ENCODE peak calls at places on chromosomes 6 and 20, in seven cellular contexts. One of them, this sample, is unnamed.

GRCh38 chr6:79233611-79234149 is 802 bp downstream of the HMGN3 start:
- DNase-seq in OCI-LY7: peak; percentile 71
- DNase-seq in SK-N-SH: peak; percentile 90
- DNase-seq in cardiac muscle cell: peak; percentile 94
- DNase-seq in GM20000: peak; percentile 82
- DNase-seq in transverse colon: peak; percentile 88
- DNase-seq in K562: peak; percentile 70
- DNase-seq in this sample: peak; percentile 87

GRCh38 chr6:156778615-156779205 is 1.5 kb downstream of the ARID1B start:
- DNase-seq in OCI-LY7: peak; percentile 65
- DNase-seq in SK-N-SH: no peak
- DNase-seq in GM20000: peak; percentile 67
- DNase-seq in K562: no peak
- DNase-seq in transverse colon: peak; percentile 65
- DNase-seq in cardiac muscle cell: peak; percentile 43
- DNase-seq in this sample: peak; percentile 45

GRCh38 chr20:45779011-45779915 is 12.4 kb downstream of the WFDC3 start:
- DNase-seq in transverse colon: peak; percentile 88
- DNase-seq in cardiac muscle cell: no peak
- DNase-seq in SK-N-SH: no peak
- DNase-seq in K562: no peak
- DNase-seq in GM20000: no peak
- DNase-seq in OCI-LY7: no peak
- DNase-seq in this sample: no peak

GRCh38 chr20:63065911-63066310 is 59.1 kb upstream of the BHLHE23 start:
- DNase-seq in OCI-LY7: no peak
- DNase-seq in transverse colon: no peak
- DNase-seq in GM20000: no peak
- DNase-seq in K562: no peak
- DNase-seq in SK-N-SH: no peak
- DNase-seq in cardiac muscle cell: no peak
- DNase-seq in this sample: no peak

GRCh38 chr6:168042426-168043192 is 36.4 kb downstream of the FRMD1 start:
- DNase-seq in SK-N-SH: no peak
- DNase-seq in cardiac muscle cell: no peak
- DNase-seq in K562: no peak
- DNase-seq in OCI-LY7: no peak
- DNase-seq in transverse colon: no peak
- DNase-seq in GM20000: no peak
- DNase-seq in this sample: no peak

GRCh38 chr6:112330071-112330876 is 16.9 kb upstream of the RFPL4B start:
- DNase-seq in OCI-LY7: no peak
- DNase-seq in K562: no peak
- DNase-seq in cardiac muscle cell: no peak
- DNase-seq in SK-N-SH: no peak
- DNase-seq in GM20000: no peak
- DNase-seq in transverse colon: no peak
- DNase-seq in this sample: no peak

GRCh38 chr6:168928012-168928411 is 325.6 kb downstream of the THBS2 start:
- DNase-seq in cardiac muscle cell: no peak
- DNase-seq in transverse colon: no peak
- DNase-seq in K562: no peak
- DNase-seq in GM20000: no peak
- DNase-seq in OCI-LY7: no peak
- DNase-seq in SK-N-SH: no peak
- DNase-seq in this sample: no peak

GRCh38 chr6:90462102-90462501 is 124.8 kb downstream of the MAP3K7 start:
- DNase-seq in transverse colon: no peak
- DNase-seq in cardiac muscle cell: no peak
- DNase-seq in SK-N-SH: no peak
- DNase-seq in OCI-LY7: no peak
- DNase-seq in K562: no peak
- DNase-seq in GM20000: no peak
- DNase-seq in this sample: no peak

GRCh38 chr6:74764486-74764885 is 441.4 kb downstream of the COL12A1 start:
- DNase-seq in GM20000: no peak
- DNase-seq in OCI-LY7: no peak
- DNase-seq in cardiac muscle cell: no peak
- DNase-seq in SK-N-SH: no peak
- DNase-seq in transverse colon: no peak
- DNase-seq in K562: no peak
- DNase-seq in this sample: no peak

GRCh38 chr20:20215976-20216727 is 151.8 kb upstream of the INSM1 start:
- DNase-seq in cardiac muscle cell: no peak
- DNase-seq in K562: no peak
- DNase-seq in OCI-LY7: no peak
- DNase-seq in transverse colon: no peak
- DNase-seq in GM20000: no peak
- DNase-seq in SK-N-SH: no peak
- DNase-seq in this sample: no peak

GRCh38 chr20:42346771-42347170 is 728.6 kb upstream of the CHD6 start:
- DNase-seq in SK-N-SH: no peak
- DNase-seq in transverse colon: no peak
- DNase-seq in GM20000: no peak
- DNase-seq in OCI-LY7: no peak
- DNase-seq in K562: no peak
- DNase-seq in cardiac muscle cell: no peak
- DNase-seq in this sample: no peak

GRCh38 chr6:85405175-85405852 is 44.6 kb upstream of the NT5E start:
- DNase-seq in transverse colon: peak; percentile 50
- DNase-seq in OCI-LY7: no peak
- DNase-seq in K562: no peak
- DNase-seq in cardiac muscle cell: no peak
- DNase-seq in SK-N-SH: no peak
- DNase-seq in GM20000: no peak
- DNase-seq in this sample: no peak

GRCh38 chr6:158312672-158313397 is 570 bp downstream of the TULP4 start:
- DNase-seq in K562: no peak
- DNase-seq in OCI-LY7: no peak
- DNase-seq in SK-N-SH: no peak
- DNase-seq in cardiac muscle cell: no peak
- DNase-seq in transverse colon: no peak
- DNase-seq in GM20000: no peak
- DNase-seq in this sample: no peak

GRCh38 chr6:82842721-82843120 is 222.9 kb downstream of the UBE3D start:
- DNase-seq in cardiac muscle cell: no peak
- DNase-seq in OCI-LY7: no peak
- DNase-seq in GM20000: no peak
- DNase-seq in transverse colon: no peak
- DNase-seq in K562: no peak
- DNase-seq in SK-N-SH: no peak
- DNase-seq in this sample: no peak

GRCh38 chr20:48619126-48620101 is 208.4 kb downstream of the PREX1 start:
- DNase-seq in cardiac muscle cell: no peak
- DNase-seq in OCI-LY7: no peak
- DNase-seq in SK-N-SH: peak; percentile 88
- DNase-seq in K562: no peak
- DNase-seq in GM20000: no peak
- DNase-seq in transverse colon: no peak
- DNase-seq in this sample: no peak

GRCh38 chr6:18213439-18213838 is 50.9 kb downstream of the DEK start:
- DNase-seq in OCI-LY7: no peak
- DNase-seq in GM20000: no peak
- DNase-seq in transverse colon: no peak
- DNase-seq in SK-N-SH: no peak
- DNase-seq in K562: no peak
- DNase-seq in cardiac muscle cell: no peak
- DNase-seq in this sample: no peak

GRCh38 chr6:157198425-157199279 is 124.7 kb downstream of the TMEM242 start:
- DNase-seq in GM20000: no peak
- DNase-seq in SK-N-SH: peak; percentile 39
- DNase-seq in K562: no peak
- DNase-seq in transverse colon: peak; percentile 88
- DNase-seq in OCI-LY7: no peak
- DNase-seq in cardiac muscle cell: no peak
- DNase-seq in this sample: no peak

GRCh38 chr6:158536084-158536890 is 23.6 kb upstream of the TMEM181 start:
- DNase-seq in OCI-LY7: peak; percentile 54
- DNase-seq in transverse colon: peak; percentile 79
- DNase-seq in K562: peak; percentile 92
- DNase-seq in GM20000: peak; percentile 88
- DNase-seq in cardiac muscle cell: peak; percentile 92
- DNase-seq in SK-N-SH: peak; percentile 90
- DNase-seq in this sample: peak; percentile 89

DNA sequence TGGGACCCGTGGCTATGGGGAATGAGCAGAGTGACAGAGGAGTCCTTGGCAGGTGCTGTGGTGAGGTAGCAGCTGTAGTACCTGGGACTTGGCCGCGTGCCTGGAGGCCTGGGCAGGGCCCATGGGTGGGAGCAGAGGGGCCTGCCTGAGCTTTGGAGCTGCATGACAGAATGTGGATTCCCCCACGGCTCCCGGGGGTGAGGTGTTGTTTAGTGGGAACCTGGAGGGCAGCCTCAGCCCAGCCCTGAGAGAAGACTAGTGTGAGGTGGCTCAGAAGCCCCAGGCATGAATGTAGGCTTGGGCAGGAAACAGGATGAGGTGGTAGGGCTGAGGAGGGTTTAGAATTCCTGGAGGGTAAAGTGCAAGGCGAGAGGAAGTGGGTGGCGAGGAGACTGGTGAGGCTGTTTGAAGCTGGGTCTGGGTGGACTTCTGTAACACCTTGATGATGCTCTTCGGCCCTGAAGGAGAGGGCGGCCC is 86.5 kb upstream of the SCP2D1 start:
- DNase-seq in GM20000: no peak
- DNase-seq in SK-N-SH: no peak
- DNase-seq in K562: no peak
- DNase-seq in cardiac muscle cell: no peak
- DNase-seq in transverse colon: peak; percentile 23
- DNase-seq in OCI-LY7: no peak
- DNase-seq in this sample: no peak
- TF ChIP-seq CTCF in GM20000: no peak
- TF ChIP-seq CTCF in SK-N-SH: no peak
- TF ChIP-seq CTCF in K562: no peak
- TF ChIP-seq CTCF in cardiac muscle cell: no peak
- TF ChIP-seq CTCF in transverse colon: no peak
- TF ChIP-seq CTCF in OCI-LY7: no peak
- TF ChIP-seq CTCF in this sample: no peak

DNA sequence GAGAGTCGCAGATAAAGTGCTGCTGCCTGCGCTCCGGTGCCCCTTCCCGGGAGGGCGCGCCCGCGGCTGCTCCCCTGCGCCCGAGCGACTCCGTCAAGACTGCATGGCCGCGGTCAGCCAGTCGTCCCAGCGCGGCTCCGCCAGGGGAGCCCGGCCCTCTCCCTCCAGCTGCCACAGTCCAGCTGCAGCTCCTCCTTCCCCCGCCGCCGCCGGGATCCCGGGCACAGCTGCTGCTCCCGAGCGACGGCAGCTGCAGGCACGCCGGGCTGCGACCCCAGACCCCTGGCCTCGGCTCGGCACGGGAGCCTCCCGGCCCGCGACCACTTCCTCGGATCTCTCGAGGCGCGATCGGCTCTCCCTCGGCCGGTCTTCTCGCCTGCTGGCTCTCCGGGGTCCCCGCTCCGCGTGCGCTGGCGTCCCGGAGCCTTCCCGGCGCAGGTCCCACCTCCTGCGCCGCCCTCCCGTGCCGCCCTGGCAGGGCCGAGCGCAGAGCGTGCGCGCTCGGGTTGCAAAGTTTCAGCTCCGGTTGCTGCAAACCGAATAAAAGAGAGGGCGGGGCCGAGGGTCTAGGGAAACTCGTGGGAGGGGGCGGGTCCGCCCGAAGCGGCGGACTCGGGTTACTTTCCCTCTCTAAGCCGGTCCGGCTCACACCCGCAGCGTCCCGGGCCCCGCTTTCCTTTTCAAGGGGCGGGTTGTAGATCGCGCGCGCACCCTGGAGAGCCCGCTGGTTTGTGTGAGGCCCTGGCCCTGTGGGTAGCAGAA is at the start of gene CNKSR3:
- DNase-seq in transverse colon: peak; percentile 81
- DNase-seq in GM20000: peak; percentile 73
- DNase-seq in cardiac muscle cell: peak; percentile 99
- DNase-seq in K562: peak; percentile 89
- DNase-seq in OCI-LY7: no peak
- DNase-seq in SK-N-SH: peak; percentile 93
- DNase-seq in this sample: peak; percentile 89
- TF ChIP-seq CTCF in transverse colon: peak; percentile 33
- TF ChIP-seq CTCF in GM20000: no peak
- TF ChIP-seq CTCF in cardiac muscle cell: no peak
- TF ChIP-seq CTCF in K562: no peak
- TF ChIP-seq CTCF in OCI-LY7: no peak
- TF ChIP-seq CTCF in SK-N-SH: peak; percentile 12
- TF ChIP-seq CTCF in this sample: no peak

DNA sequence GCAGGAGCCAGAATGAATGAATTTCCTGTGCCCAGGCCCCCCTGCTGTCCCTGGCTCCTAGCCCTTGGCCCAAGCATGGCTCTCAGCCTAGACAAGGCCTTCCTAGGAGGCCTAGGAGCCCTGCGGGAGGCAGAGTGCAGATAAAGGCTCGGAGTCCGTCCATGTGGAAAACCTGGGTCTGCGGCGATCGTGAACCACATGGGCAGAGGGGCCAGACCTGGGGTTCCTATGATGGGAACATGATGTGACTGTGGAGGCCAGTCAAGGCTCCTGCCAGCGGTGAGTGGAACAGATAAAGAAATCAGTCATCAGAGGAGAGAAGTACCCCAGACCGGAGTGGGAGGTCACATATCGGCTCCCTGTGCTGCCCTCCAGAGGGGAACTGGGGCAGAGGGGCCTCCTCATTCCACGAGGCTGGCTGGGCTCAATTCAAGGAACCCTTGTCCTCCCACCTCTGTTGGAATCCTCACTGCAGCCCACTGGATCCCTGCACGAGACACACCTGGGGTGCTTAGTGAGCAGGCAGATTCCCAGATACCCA is 5.8 kb upstream of the VSTM2L start:
- DNase-seq in OCI-LY7: peak; percentile 14
- DNase-seq in SK-N-SH: peak; percentile 76
- DNase-seq in cardiac muscle cell: peak; percentile 79
- DNase-seq in GM20000: no peak
- DNase-seq in transverse colon: no peak
- DNase-seq in K562: peak; percentile 37
- DNase-seq in this sample: peak; percentile 56
- TF ChIP-seq CTCF in OCI-LY7: peak; percentile 51
- TF ChIP-seq CTCF in SK-N-SH: peak; percentile 23
- TF ChIP-seq CTCF in cardiac muscle cell: peak; percentile 52
- TF ChIP-seq CTCF in GM20000: no peak
- TF ChIP-seq CTCF in transverse colon: no peak
- TF ChIP-seq CTCF in K562: peak; percentile 64
- TF ChIP-seq CTCF in this sample: peak; percentile 23

DNA sequence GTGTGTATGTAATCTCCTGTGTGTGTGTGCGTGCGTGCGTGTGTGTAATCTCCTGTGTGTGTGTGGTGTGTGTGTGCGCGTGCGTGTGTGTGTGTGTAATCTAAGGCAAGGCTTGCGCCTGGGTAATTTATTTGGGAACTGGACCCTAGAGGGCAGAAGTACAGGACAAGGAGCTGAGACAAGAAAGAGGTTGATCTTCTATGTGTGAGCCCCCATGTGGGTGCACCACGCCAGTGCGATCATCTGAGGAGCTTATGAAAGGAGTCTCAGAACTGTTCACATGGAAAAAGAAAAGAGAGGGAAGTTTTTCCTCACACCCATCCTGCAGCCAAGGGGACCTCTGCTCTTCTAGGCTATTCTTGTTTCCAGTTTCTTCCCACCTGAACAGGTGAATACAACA is 220.1 kb upstream of the GGTLC1 start:
- DNase-seq in cardiac muscle cell: peak; percentile 34
- DNase-seq in GM20000: no peak
- DNase-seq in SK-N-SH: no peak
- DNase-seq in transverse colon: no peak
- DNase-seq in K562: no peak
- DNase-seq in OCI-LY7: no peak
- DNase-seq in this sample: peak; percentile 48
- TF ChIP-seq CTCF in cardiac muscle cell: no peak
- TF ChIP-seq CTCF in GM20000: no peak
- TF ChIP-seq CTCF in SK-N-SH: no peak
- TF ChIP-seq CTCF in transverse colon: no peak
- TF ChIP-seq CTCF in K562: no peak
- TF ChIP-seq CTCF in OCI-LY7: no peak
- TF ChIP-seq CTCF in this sample: peak; percentile 31

This sample was measured in endothelial cell.